ENCODE peak calls at places on chromosome 10, in nine cellular contexts. D is spleen, T is suprapubic skin, F is upper lobe of left lung, Q is GM12891, B is stomach, Y is endothelial cell of umbilical vein, N is esophagus muscularis mucosa, Z is sigmoid colon. K is an unnamed sample.

GRCh38 chr10:79027147-79028055 is 41.4 kb upstream of the ZMIZ1 start:
- DNase-seq in T (peak), F (no peak), Q (no peak), Z (peak), Y (no peak), N (no peak), B (no peak), D (peak), K (no peak)

GRCh38 chr10:49387029-49387428 is 8.9 kb downstream of the DRGX start:
- DNase-seq in T (no peak), Y (no peak), B (no peak), N (no peak), Q (no peak), F (no peak), Z (no peak), D (no peak), K (no peak)

GRCh38 chr10:317219-317868 is 182.1 kb downstream of the ZMYND11 start:
- DNase-seq in Q (peak), F (no peak), Z (no peak), Y (no peak), T (no peak), N (no peak), D (peak), B (no peak), K (peak)

GRCh38 chr10:60236869-60237524 is 152.7 kb downstream of the ANK3 start:
- DNase-seq in D (peak), T (no peak), F (no peak), B (peak), Y (peak), Z (peak), N (no peak), Q (peak), K (peak)

GRCh38 chr10:92241158-92241500 is 49.7 kb downstream of the CPEB3 start:
- DNase-seq in Q (no peak), Z (no peak), N (no peak), F (no peak), T (no peak), B (no peak), Y (no peak), D (no peak), K (no peak)

GRCh38 chr10:7622969-7623368 is 43.8 kb downstream of the ITIH5 start:
- DNase-seq in N (no peak), F (no peak), D (no peak), Q (no peak), Z (no peak), T (no peak), Y (no peak), B (no peak), K (no peak)

GRCh38 chr10:60299961-60300883 is 89.5 kb downstream of the ANK3 start:
- DNase-seq in Q (no peak), N (no peak), D (no peak), Z (no peak), Y (peak), T (no peak), F (no peak), B (no peak), K (no peak)

GRCh38 chr10:69359089-69360025 is 57.4 kb downstream of the TACR2 start:
- DNase-seq in Q (no peak), Z (no peak), B (no peak), F (no peak), Y (no peak), D (no peak), T (no peak), N (no peak), K (no peak)

GRCh38 chr10:100120550-100120949 is 38.9 kb upstream of the CPN1 start:
- DNase-seq in Y (no peak), N (no peak), B (no peak), T (no peak), Z (no peak), F (no peak), Q (no peak), D (no peak), K (no peak)

GRCh38 chr10:124417846-124418725 is 637 bp downstream of the OAT start:
- DNase-seq in T (peak), N (no peak), Q (peak), D (peak), F (peak), Z (peak), Y (peak), B (peak), K (peak)

GRCh38 chr10:30282226-30282625 is 66.9 kb downstream of the MTPAP start:
- DNase-seq in D (no peak), F (no peak), Q (no peak), B (no peak), T (no peak), Y (peak), N (no peak), Z (no peak), K (no peak)

GRCh38 chr10:30502266-30503058 is 68.5 kb downstream of the MAP3K8 start:
- DNase-seq in N (no peak), D (peak), B (no peak), F (no peak), Y (no peak), T (no peak), Z (no peak), Q (no peak), K (peak)

GRCh38 chr10:71378341-71379117 is 18.2 kb upstream of the CDH23 start:
- DNase-seq in F (no peak), Y (no peak), D (no peak), B (no peak), Z (no peak), Q (no peak), T (no peak), N (no peak), K (no peak)

GRCh38 chr10:55550241-55550640 is 749.2 kb upstream of the PCDH15 start:
- DNase-seq in N (no peak), B (no peak), Z (no peak), D (no peak), Q (no peak), F (no peak), Y (no peak), T (no peak), K (no peak)

GRCh38 chr10:77350711-77351119 is 286.9 kb downstream of the KCNMA1 start:
- DNase-seq in B (peak), Y (peak), Z (peak), F (no peak), T (no peak), N (no peak), D (no peak), Q (no peak), K (no peak)

GRCh38 chr10:97640174-97640867 is at the start of gene PI4K2A:
- DNase-seq in D (peak), N (peak), B (peak), Q (peak), F (peak), Y (peak), Z (peak), T (peak), K (peak)
- TF ChIP-seq POLR2A in D (peak), N (peak), B (no peak), Q (no peak), F (peak), Y (peak), Z (peak), T (no peak), K (peak)

GRCh38 chr10:34815174-34816066 is at the start of gene PARD3:
- DNase-seq in Z (peak), D (peak), T (peak), Q (peak), B (peak), N (no peak), F (peak), Y (peak), K (peak)
- TF ChIP-seq POLR2AphosphoS5 in Z (no peak), D (no peak), T (no peak), Q (no peak), B (no peak), N (no peak), F (peak), Y (no peak), K (no peak)

DNA sequence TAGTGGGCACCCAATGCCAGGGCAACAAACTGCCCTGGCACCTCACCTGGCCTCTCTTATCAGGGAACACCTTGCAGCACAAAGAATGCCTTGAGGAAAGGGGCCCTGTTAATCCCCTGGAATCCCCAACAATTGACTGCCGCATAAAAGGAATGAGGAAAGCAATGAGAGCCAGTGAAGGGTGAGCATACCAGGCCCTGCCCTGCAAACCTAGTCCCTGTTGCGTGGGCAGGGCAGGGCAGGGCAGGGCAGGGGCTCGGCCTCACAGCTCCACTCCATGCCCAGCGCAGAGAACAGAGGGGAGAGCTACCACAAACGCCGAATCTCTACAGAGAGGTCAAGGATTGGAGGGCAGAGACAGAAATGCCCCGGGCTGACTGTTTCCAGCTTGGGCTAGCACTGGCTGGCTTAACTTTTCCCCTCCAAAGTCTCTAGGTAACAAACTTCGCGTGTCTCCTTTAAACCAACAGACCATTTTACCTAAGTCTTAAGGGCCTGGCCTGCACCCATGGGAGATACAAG is 1.1 kb downstream of the ANXA11 start:
- DNase-seq in B (peak), D (peak), Z (no peak), N (no peak), F (peak), Q (no peak), T (no peak), Y (no peak), K (no peak)
- TF ChIP-seq POLR2A in B (peak), D (no peak), Z (no peak), N (peak), F (peak), Q (no peak), T (no peak), Y (no peak), K (no peak)

GRCh38 chr10:51117794-51118193 is 43.5 kb downstream of the PRKG1 start:
- DNase-seq in Z (no peak), N (no peak), D (no peak), Q (no peak), B (no peak), T (no peak), Y (no peak), F (no peak), K (no peak)

GRCh38 chr10:51113007-51113406 is 38.7 kb downstream of the PRKG1 start:
- DNase-seq in N (no peak), Z (no peak), B (no peak), T (no peak), D (no peak), Y (no peak), Q (no peak), F (no peak), K (no peak)

DNA sequence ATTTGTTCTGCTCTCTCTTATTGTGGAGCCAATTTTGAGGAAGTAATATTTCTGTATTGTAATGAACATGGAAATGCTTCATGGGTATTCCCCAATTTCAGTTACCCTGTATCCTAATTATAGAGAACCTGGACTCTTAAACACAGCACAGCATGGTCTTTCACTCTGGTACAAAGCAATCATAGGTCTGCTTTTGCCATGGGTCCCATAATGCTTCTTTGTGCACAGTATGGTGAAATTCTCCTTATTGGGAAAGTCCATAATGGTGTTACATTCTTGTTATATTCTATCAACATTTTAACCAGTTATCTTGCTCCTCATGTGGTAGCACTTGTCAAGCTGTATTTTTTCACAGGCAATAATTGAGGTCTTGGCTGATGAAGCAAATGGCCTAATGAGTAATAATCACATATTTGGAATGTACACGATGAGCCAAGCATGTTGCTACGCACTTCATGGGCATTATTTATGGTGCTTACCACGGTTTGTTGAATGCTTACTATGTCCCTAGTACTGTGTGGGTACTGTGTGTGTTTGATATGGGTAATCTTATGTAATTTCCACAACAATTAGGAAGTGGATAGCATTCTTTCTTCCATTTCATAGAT is 42.9 kb downstream of the PRKG1 start:
- DNase-seq in T (no peak), F (no peak), Y (no peak), Q (no peak), D (no peak), Z (no peak), B (no peak), N (no peak), K (no peak)
- TF ChIP-seq POLR2AphosphoS5 in T (no peak), F (no peak), Y (no peak), Q (no peak), D (no peak), Z (no peak), B (no peak), N (no peak), K (no peak)

DNA sequence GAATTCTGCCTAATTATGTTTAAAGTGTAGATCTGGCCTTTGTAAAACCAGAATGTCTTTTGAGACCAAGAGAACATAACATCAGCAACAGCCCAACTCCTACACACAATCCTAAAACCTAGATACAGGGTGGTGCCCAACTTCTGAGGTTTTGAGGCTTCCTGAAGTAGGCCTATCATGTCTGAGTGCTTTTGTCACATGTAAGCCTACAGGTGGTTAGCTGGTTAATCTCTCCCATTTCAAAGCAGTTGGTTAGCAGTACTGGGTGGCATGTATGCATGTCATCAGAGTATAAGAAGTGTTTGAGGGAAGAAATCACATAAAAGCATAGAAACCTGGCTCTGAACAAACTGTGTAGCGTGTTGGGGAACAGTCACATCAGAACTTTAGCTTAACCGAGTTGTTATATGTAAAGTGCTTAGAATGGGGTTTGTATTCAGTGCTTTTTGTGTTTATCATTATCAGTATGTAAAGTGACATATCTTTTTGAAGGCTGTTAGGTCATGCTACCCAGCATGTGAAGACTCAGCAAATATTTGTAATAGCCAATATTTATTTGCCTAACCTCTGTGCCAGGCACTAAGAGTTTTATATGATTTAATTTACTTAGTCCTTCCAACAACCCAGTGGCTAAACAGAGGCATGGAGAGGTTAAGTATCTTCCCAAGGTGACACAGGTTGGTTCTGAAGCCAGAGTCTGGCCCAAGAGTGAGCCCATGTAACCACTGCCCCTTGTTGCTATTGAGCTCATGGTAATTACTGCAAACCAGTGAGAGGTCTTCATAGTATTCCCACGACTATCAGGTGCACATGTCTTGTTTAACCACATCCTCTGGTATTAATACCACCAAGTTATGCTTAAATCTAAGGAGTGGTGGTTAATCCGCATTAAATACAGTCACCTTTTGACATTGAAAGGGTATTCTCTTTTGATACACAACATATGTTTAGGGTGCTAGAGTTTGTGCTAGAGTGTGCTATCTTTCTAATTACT is 2.6 kb downstream of the ADD3 start:
- DNase-seq in Y (no peak), T (no peak), F (no peak), Q (no peak), D (no peak), Z (no peak), N (no peak), B (no peak), K (no peak)
- TF ChIP-seq POLR2A in Y (no peak), T (no peak), F (no peak), Q (no peak), D (no peak), Z (no peak), N (no peak), B (no peak), K (no peak)

GRCh38 chr10:13272164-13272571 is 27.7 kb downstream of the PHYH start:
- DNase-seq in D (no peak), B (no peak), Q (no peak), T (no peak), F (no peak), N (no peak), Y (no peak), Z (peak), K (no peak)
- TF ChIP-seq POLR2AphosphoS5 in D (peak), B (no peak), Q (no peak), T (no peak), F (peak), N (no peak), Y (no peak), Z (no peak), K (no peak)

DNA sequence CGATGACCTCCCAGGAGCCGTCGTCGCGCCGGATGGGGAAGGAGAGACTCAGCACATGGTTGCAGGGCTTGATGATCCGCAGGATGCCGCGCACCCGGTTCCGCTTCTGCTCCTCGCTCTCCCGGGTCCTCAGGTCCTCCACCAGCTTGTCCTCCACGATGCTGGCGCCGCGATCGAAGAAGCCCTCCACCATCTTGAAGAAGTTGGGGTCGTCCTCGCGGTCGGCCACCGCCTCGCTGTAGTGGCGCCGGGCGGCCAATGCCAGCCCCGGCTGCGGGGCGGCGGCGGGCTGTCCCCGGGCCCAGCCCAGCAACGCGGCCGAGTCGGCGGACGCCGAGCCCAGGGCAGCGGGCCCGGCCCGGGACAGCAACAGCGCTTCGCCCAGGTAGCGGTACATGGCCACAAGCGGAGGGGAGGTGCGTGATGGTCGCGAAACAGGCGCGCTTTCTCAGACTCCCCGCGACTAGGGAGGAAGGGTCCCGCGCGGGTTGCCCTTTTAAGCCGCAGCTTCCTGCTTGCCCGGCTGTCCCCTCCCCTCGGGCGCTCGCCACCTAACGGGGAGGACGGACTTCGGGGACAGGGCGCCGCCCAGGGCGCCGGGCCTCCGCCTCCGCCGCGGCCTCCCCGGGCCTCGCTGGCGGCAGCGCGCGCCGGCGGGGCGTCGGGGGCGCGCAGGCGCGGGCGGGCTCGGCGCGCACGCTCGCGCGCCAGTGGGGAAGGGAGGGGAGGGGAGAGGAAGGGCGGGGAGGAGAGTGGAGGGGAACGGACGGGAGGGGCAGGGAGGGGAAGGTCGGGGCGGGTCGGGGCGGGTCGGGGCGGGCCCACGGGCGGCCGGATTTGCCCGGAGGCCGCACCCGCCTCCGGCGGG is at the start of the genes GLUD1 and SHLD2:
- DNase-seq in N (peak), Y (peak), D (peak), Q (peak), B (peak), T (peak), F (peak), Z (peak), K (peak)
- TF ChIP-seq POLR2A in N (peak), Y (peak), D (peak), Q (peak), B (no peak), T (peak), F (peak), Z (peak), K (peak)

GRCh38 chr10:12707461-12708185 is 293.9 kb downstream of the CCDC3 start:
- DNase-seq in Q (no peak), D (no peak), N (no peak), Y (peak), T (no peak), F (no peak), Z (peak), B (peak), K (no peak)
- TF ChIP-seq POLR2AphosphoS5 in Q (no peak), D (no peak), N (peak), Y (peak), T (no peak), F (no peak), Z (peak), B (peak), K (no peak)

K was measured in GM12892.